ENCODE peak calls at places on chromosomes 5 and 9, in seven cellular contexts. T, V, I, B, J, P and G are unnamed samples. For H3K27me3, H3K4me1 and H3K36me3, the result is how much of the 10 kb centered on the place peaks cover.

GRCh38 chr5:87649455-87649854 is 236.7 kb upstream of the CCNH start:
- DNase-seq in T (no peak), V (no peak), I (no peak), B (no peak), J (no peak), P (no peak), G (no peak)

GRCh38 chr9:95736370-95736769 is 139.1 kb upstream of the ERCC6L2 start:
- DNase-seq in T (no peak), V (no peak), I (no peak), B (peak), J (no peak), P (no peak), G (no peak)

GRCh38 chr9:133715866-133716563 is 22.1 kb downstream of the SARDH start:
- DNase-seq in T (no peak), V (no peak), I (peak), B (no peak), J (peak), P (peak), G (no peak)

GRCh38 chr5:136399512-136399911 is 34.2 kb upstream of the TRPC7 start:
- DNase-seq in T (no peak), V (no peak), I (no peak), B (no peak), J (no peak), P (no peak), G (no peak)

GRCh38 chr5:10676946-10677345 is 84.1 kb downstream of the DAP start:
- DNase-seq in T (no peak), V (no peak), I (no peak), B (no peak), J (no peak), P (no peak), G (no peak)

GRCh38 chr5:21654-22233 is 70.2 kb upstream of the PLEKHG4B start:
- DNase-seq in T (no peak), V (no peak), I (no peak), B (peak), J (no peak), P (peak), G (no peak)

GRCh38 chr5:20556364-20556763 is 568.4 kb upstream of the CDH18 start:
- DNase-seq in T (no peak), V (no peak), I (no peak), B (no peak), J (no peak), P (no peak), G (no peak)

GRCh38 chr5:453725-454481 is 10.9 kb downstream of the EXOC3 start:
- DNase-seq in T (no peak), V (no peak), I (peak), B (no peak), J (peak), P (no peak), G (no peak)

GRCh38 chr5:122785294-122785693 is 10.4 kb downstream of the SNX2 start:
- DNase-seq in T (no peak), V (no peak), I (no peak), B (no peak), J (no peak), P (no peak), G (no peak)

GRCh38 chr5:173919443-173919842 is 31.3 kb downstream of the CPEB4 start:
- DNase-seq in T (no peak), V (no peak), I (no peak), B (peak), J (no peak), P (peak), G (no peak)

GRCh38 chr9:133944746-133945135 is 47.4 kb downstream of the VAV2 start:
- DNase-seq in T (no peak), V (peak), I (no peak), B (peak), J (peak), P (peak), G (no peak)

GRCh38 chr9:126883636-126884035 is 23.2 kb downstream of the ZBTB34 start:
- DNase-seq in T (no peak), V (no peak), I (no peak), B (no peak), J (no peak), P (no peak), G (no peak)

DNA sequence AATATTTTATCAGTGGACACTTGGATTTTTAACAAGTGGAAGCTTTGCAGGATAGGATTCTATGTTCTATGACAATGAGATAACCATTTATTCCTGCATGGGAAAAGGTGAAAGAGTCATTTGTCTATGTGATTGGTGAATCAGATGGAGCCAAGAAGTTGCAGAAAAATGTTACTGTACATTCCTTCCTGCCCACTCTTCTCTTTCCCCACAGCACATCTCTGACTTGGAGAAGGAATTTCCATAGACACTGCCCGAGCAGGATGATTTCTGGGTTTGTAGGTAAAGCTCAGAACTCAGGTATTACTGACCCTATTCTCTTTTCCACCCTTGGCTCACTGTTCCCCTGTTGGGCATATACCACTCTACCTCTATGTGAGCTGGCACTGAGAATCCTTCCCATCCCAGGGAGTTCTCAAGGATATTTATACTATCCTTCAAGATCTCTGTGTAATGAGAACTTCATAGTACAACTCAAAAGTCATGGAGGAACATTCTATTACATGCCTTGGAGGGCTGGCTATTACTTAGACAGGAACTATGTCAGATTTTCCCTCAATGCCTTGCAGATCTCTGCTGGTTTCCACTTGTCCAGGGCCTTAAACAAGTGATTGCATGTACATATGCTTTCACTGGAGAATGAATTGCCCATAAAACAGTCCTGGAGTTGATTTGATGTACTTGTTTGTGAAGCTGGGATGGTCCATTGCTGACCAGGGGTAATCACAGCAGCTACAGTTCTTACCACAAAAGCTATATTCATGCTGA is 24.0 kb downstream of the SLC1A3 start:
- DNase-seq in T (no peak), V (no peak), I (no peak), B (peak), J (no peak), P (no peak), G (no peak)
- H3K27me3 ChIP-seq in T (under half), V (under half), I (under half), B (under half), J (under half), P (under half), G (under half)

GRCh38 chr5:14676320-14676719 is 11.8 kb downstream of the OTULIN start:
- DNase-seq in T (no peak), V (no peak), I (no peak), B (peak), J (no peak), P (peak), G (no peak)
- H3K4me1 ChIP-seq in T (under half), V (under half), I (under half), B (under half), J (under half), P (under half), G (half or more)

GRCh38 chr5:160064441-160064840 is 54.8 kb downstream of the PWWP2A start:
- DNase-seq in T (no peak), V (no peak), I (no peak), B (no peak), J (no peak), P (no peak), G (no peak)
- H3K36me3 ChIP-seq in T (under half), V (under half), I (half or more), B (under half), J (under half), P (under half), G (under half)

DNA sequence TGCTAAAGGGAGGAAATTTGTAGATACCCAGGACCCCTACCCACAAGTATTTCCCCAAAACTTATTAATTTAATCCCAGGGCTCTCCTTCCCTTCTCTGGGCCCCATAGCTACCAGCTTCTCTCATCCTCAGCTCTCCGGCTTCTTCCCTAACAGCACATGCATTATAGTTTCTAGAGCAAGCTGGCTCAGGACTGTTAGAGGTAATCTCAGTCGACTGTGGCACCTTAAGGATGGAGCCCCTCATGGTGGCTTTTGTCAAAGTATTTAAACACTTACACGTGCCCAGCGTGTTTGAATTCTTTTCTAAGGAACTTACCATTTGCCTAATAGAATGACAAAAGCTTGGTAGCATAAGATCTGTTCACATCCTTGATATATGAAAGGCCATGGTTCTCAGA is 252.5 kb upstream of the GAS1 start:
- DNase-seq in T (no peak), V (no peak), I (no peak), B (no peak), J (no peak), P (no peak), G (no peak)
- H3K27me3 ChIP-seq in T (under half), V (under half), I (under half), B (under half), J (under half), P (under half), G (under half)

GRCh38 chr5:39178856-39179255 is 40.5 kb downstream of the FYB1 start:
- DNase-seq in T (no peak), V (no peak), I (no peak), B (no peak), J (no peak), P (no peak), G (peak)
- H3K4me1 ChIP-seq in T (under half), V (under half), I (under half), B (under half), J (under half), P (under half), G (half or more)

GRCh38 chr5:107888541-107888940 is 217.8 kb upstream of the EFNA5 start:
- DNase-seq in T (no peak), V (no peak), I (no peak), B (no peak), J (no peak), P (no peak), G (no peak)
- H3K36me3 ChIP-seq in T (under half), V (under half), I (under half), B (under half), J (under half), P (under half), G (under half)

DNA sequence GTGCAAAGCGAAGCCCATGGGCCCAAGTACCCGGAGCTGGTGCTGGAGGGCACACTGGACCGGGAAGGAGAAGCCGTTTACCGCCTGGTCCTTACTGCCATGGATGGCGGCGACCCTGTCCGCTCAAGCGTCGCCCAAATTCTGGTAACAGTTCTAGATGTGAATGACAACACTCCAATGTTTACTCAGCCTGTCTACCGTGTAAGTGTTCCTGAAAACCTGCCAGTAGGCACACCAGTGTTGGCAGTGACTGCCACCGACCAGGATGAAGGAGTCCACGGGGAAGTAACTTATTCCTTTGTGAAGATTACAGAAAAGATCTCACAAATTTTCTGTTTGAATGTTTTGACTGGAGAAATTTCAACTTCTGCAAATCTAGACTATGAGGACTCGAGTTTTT is 936 bp downstream of the PCDHGA6 start:
- DNase-seq in T (no peak), V (no peak), I (no peak), B (no peak), J (no peak), P (no peak), G (no peak)
- H3K27me3 ChIP-seq in T (under half), V (under half), I (under half), B (under half), J (under half), P (under half), G (under half)

GRCh38 chr9:137310190-137311052 is 8.3 kb upstream of the NRARP start:
- DNase-seq in T (no peak), V (no peak), I (no peak), B (no peak), J (peak), P (peak), G (no peak)

GRCh38 chr9:137312852-137313325 is 10.8 kb upstream of the NRARP start:
- DNase-seq in T (no peak), V (no peak), I (peak), B (no peak), J (peak), P (no peak), G (no peak)

GRCh38 chr9:137311171-137311970 is 9.3 kb upstream of the NRARP start:
- DNase-seq in T (no peak), V (peak), I (no peak), B (peak), J (peak), P (peak), G (no peak)

GRCh38 chr9:137313326-137313920 is 11.4 kb upstream of the NRARP start:
- DNase-seq in T (no peak), V (no peak), I (peak), B (no peak), J (peak), P (no peak), G (no peak)

GRCh38 chr9:137311971-137312851 is 10.1 kb upstream of the NRARP start:
- DNase-seq in T (no peak), V (no peak), I (no peak), B (no peak), J (peak), P (peak), G (no peak)
- H3K4me1 ChIP-seq in T (under half), V (under half), I (under half), B (under half), J (under half), P (half or more), G (under half)

DNA sequence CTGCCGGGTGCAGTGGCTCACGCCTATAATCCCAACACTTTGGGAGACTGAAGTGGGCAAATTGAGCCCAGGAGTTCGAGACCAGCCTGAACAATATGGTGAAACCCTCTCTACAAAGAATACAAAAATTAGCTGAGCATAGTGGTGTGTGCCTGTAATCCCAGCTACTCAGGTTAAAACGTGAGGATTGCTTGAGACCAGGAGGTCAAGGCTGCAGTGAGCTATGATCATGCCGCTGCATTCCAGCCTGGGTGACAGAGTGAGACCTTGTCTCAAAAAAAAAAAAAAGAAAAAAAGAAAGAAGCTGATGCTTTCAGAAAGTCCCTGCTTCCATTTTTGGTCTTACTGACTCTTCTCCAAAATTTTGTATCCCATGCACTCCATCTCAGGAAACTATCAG is 31.3 kb downstream of the SNAPC3 start:
- DNase-seq in T (no peak), V (no peak), I (no peak), B (no peak), J (no peak), P (no peak), G (no peak)
- H3K36me3 ChIP-seq in T (under half), V (under half), I (half or more), B (half or more), J (under half), P (under half), G (under half)

GRCh38 chr5:178108966-178109365 is 4.4 kb upstream of the N4BP3 start:
- DNase-seq in T (no peak), V (no peak), I (no peak), B (no peak), J (no peak), P (peak), G (no peak)
- H3K27me3 ChIP-seq in T (under half), V (under half), I (under half), B (under half), J (under half), P (under half), G (under half)